ENCODE peak calls at places on chromosome 3, in four cellular contexts. E is A673, L is spleen, S is tibial artery. F is an unnamed sample.

GRCh38 chr3:48157215-48157840 is 30.9 kb downstream of the CDC25A start:
- DNase-seq in L (peak), E (no peak), S (no peak), F (no peak)

GRCh38 chr3:170368921-170369320 is 11.4 kb downstream of the SKIL start:
- DNase-seq in L (no peak), E (no peak), S (no peak), F (no peak)

GRCh38 chr3:8775602-8776001 is 6.2 kb upstream of the OXTR start:
- DNase-seq in S (no peak), L (no peak), E (no peak), F (no peak)

GRCh38 chr3:141441381-141442365 is 45.2 kb upstream of the RASA2 start:
- DNase-seq in L (peak), E (peak), S (peak), F (peak)

GRCh38 chr3:77459926-77460325 is 420.0 kb downstream of the ROBO2 start:
- DNase-seq in S (no peak), L (no peak), E (no peak), F (no peak)

GRCh38 chr3:57805674-57806073 is 49.6 kb downstream of the SLMAP start:
- DNase-seq in S (no peak), L (no peak), E (no peak), F (no peak)

GRCh38 chr3:111616417-111617105 is 21.4 kb upstream of the ZBED2 start:
- DNase-seq in E (peak), S (no peak), L (peak), F (peak)

GRCh38 chr3:74845086-74845485 is 230.6 kb upstream of the CNTN3 start:
- DNase-seq in E (no peak), L (no peak), S (no peak), F (no peak)

GRCh38 chr3:13220991-13221390 is 147.8 kb upstream of the IQSEC1 start:
- DNase-seq in E (no peak), L (no peak), S (no peak), F (no peak)

GRCh38 chr3:135238201-135238600 is 443.1 kb downstream of the EPHB1 start:
- DNase-seq in L (no peak), E (no peak), S (no peak), F (no peak)

GRCh38 chr3:184585545-184585944 is 24.0 kb downstream of the EPHB3 start:
- DNase-seq in L (no peak), S (no peak), E (no peak), F (no peak)

GRCh38 chr3:11054739-11055438 is 62.3 kb downstream of the SLC6A1 start:
- DNase-seq in E (no peak), L (no peak), S (no peak), F (no peak)

GRCh38 chr3:67064105-67064504 is 66.0 kb downstream of the KBTBD8 start:
- DNase-seq in E (no peak), L (no peak), S (no peak), F (no peak)

GRCh38 chr3:52730681-52731080 is 24.8 kb downstream of the SPCS1 start:
- DNase-seq in S (no peak), E (no peak), L (no peak), F (no peak)

GRCh38 chr3:71121429-71122167 is 461.9 kb downstream of the FOXP1 start:
- DNase-seq in E (no peak), L (no peak), S (peak), F (no peak)

GRCh38 chr3:154971341-154971740 is 108.8 kb upstream of the MME start:
- DNase-seq in E (no peak), L (no peak), S (no peak), F (no peak)

GRCh38 chr3:159828542-159828943 is 160.1 kb upstream of the IL12A start:
- DNase-seq in S (no peak), L (no peak), E (peak), F (no peak)

GRCh38 chr3:107884719-107885460 is 205.9 kb downstream of the CD47 start:
- DNase-seq in E (peak), S (no peak), L (no peak), F (no peak)
- TF ChIP-seq CTCF in E (peak), S (no peak), L (no peak), F (no peak)

GRCh38 chr3:123692671-123693070 is 107.8 kb upstream of the HACD2 start:
- DNase-seq in E (no peak), S (peak), L (no peak), F (no peak)
- H3K27ac ChIP-seq in E (no peak), S (peak), L (peak), F (no peak)

GRCh38 chr3:62233065-62233464 is 140.3 kb downstream of the FEZF2 start:
- DNase-seq in S (no peak), L (no peak), E (no peak), F (no peak)

GRCh38 chr3:62229908-62230307 is 143.4 kb downstream of the FEZF2 start:
- DNase-seq in S (no peak), L (no peak), E (peak), F (no peak)

GRCh38 chr3:62229201-62229600 is 144.1 kb downstream of the FEZF2 start:
- DNase-seq in S (no peak), L (no peak), E (no peak), F (no peak)

GRCh38 chr3:62226601-62227339 is 146.6 kb downstream of the FEZF2 start:
- DNase-seq in S (no peak), E (no peak), L (no peak), F (no peak)

DNA sequence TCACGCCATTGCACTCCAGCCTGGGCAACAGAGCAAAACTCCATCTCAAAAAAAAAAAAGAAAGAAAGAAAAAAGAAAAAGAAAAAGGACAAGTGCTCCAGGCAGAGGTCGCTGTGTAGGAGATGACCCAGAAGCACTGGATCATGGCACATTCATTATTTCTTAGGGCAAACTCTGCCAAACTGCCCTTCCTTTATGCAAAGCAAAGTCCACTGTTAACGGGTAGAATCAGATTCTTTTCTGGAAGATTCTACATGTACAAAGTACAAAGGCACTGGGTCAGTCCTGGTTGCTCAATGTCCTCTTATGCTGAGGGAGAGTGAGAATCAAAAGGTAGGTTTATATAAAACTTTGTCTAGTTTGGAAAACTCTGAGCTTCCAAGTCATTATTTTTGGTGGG is 144.9 kb downstream of the FEZF2 start:
- DNase-seq in L (no peak), S (no peak), E (no peak), F (no peak)
- TF ChIP-seq CTCF in L (no peak), S (no peak), E (no peak), F (no peak)

DNA sequence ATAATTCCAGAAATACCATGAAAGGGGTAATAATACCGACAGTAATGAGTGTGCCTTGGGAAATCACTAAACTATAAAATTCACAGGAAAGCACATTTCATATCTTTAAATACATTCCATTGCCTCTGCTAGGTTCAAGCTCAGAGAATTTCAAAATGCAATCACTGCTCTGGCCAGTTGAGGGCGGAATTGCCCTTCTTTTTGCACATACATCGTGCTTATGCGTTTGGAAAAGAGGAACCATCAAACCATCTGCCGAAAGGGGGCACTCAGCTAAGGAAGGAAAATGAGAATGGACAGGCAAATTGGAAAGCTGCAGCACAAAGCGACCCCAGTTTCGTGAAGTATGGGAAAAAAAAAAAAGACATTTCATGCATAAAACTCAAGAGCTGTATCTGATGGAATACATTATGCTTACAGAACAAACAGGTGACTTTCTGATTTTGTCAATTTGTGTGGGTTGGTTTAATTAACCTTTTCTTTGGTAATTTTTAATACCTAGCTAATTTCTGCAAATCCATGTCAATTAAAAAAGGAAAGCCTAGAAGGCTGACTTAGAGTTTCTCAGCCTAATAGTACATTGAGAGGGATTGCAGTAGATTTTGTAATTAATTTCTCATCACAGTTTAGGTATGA is 61.4 kb downstream of the TUSC7 start:
- DNase-seq in L (no peak), S (peak), E (peak), F (no peak)
- H3K27ac ChIP-seq in L (no peak), S (no peak), E (no peak), F (no peak)

DNA sequence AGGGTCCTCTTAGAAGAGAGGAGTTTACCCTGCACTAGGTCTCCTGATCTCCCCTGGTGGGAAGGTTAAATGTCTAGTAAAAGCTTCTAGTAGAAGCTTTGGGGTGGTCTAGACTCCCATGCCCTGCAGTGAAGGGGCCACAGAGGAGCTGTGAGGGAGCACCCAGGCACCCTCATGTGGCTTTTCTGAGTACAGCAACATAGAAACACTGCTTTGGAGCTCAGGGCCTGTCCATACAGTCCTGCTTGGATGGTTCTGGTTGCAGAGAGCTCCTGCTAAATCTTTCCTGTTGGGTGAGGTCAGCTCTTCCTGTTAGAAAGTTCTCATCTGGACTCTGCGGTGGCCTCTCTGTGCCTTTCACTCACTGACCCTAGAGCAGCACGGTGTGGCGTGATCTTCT is 47.8 kb downstream of the GPD1L start:
- DNase-seq in L (no peak), S (no peak), E (no peak), F (no peak)
- TF ChIP-seq CTCF in L (no peak), S (no peak), E (peak), F (no peak)

GRCh38 chr3:140234256-140234655 is 299.3 kb downstream of the CLSTN2 start:
- DNase-seq in E (no peak), L (no peak), S (no peak), F (no peak)
- H3K27ac ChIP-seq in E (no peak), L (no peak), S (no peak), F (no peak)

DNA sequence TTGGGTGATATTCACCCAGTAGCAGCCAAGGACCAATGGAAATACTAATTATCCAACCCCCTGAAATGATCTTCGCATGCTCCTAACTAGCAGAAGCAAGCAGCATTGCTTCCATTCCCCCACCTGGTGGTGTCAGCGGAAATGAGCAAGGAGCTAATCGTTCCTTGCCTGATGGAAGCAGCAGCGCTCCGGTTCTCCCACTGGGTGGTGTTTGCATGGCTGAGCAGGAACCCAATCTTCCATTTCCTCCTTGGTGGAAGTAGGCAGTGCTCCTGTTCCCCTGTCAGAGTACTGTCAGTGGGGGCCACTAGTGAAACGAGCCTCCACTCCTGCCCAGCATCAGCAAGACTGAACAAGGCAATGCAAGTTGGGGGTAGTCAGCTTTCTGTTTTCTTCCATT is 311.5 kb downstream of the CACNA2D3 start:
- DNase-seq in E (peak), L (no peak), S (no peak), F (no peak)
- TF ChIP-seq CTCF in E (peak), L (no peak), S (no peak), F (no peak)

GRCh38 chr3:143699351-143699750 is 148.9 kb downstream of the SLC9A9 start:
- DNase-seq in L (no peak), S (no peak), E (no peak), F (no peak)

GRCh38 chr3:143697975-143698374 is 150.3 kb downstream of the SLC9A9 start:
- DNase-seq in E (no peak), L (no peak), S (no peak), F (no peak)

GRCh38 chr3:143700431-143700975 is 147.8 kb downstream of the SLC9A9 start:
- DNase-seq in S (no peak), E (no peak), L (no peak), F (no peak)
- H3K27ac ChIP-seq in S (no peak), E (no peak), L (no peak), F (no peak)

DNA sequence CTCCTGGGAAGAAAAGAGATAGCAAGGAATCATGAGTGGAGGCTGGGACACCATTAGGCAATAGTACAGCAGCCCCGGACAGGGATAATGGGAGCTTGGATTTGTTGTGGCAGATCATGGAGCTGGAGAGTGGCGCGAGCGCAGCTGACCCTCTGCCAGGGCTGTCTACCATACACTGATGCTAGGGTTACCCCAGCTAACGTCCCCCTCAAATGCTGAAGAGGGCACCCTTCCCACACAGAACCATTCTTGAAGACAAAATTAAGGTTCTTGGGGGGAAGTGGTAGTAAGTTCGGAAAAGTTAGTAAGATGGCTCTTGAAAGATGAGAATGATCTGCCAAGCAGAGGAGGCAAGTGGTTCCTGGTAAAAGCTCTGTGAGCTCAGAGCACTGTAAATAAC is 61.1 kb downstream of the ST3GAL6 start:
- DNase-seq in S (no peak), L (no peak), E (peak), F (no peak)
- TF ChIP-seq CTCF in S (no peak), L (no peak), E (peak), F (no peak)